ENCODE peak calls at places on chromosome 9, in seven cellular contexts. A is SK-MEL-5, G is T follicular helper cell, Q is ELF-1, X is iris pigment epithelial cell, N is left cardiac atrium, R is Right ventricle myocardium inferior. F is an unnamed sample.

GRCh38 chr9:109242751-109243150 is 75.7 kb upstream of the FRRS1L start:
- DNase-seq in R (no peak), G (no peak), N (no peak), X (no peak), Q (no peak), A (no peak), F (no peak)

GRCh38 chr9:87543251-87543650 is 45.6 kb downstream of the DAPK1 start:
- DNase-seq in X (peak), R (no peak), A (no peak), N (no peak), G (no peak), Q (no peak), F (no peak)

GRCh38 chr9:75889977-75890540 is 414 bp upstream of the PCSK5 start:
- DNase-seq in A (peak), R (no peak), Q (no peak), G (no peak), X (peak), N (peak), F (peak)

GRCh38 chr9:135060461-135061116 is 26.9 kb upstream of the OLFM1 start:
- DNase-seq in X (no peak), N (no peak), R (no peak), A (no peak), G (no peak), Q (no peak), F (no peak)

GRCh38 chr9:125995706-125996105 is 248.5 kb downstream of the PBX3 start:
- DNase-seq in X (no peak), G (no peak), R (no peak), N (no peak), A (no peak), Q (no peak), F (no peak)

GRCh38 chr9:97990259-97990658 is 7.1 kb downstream of the ANP32B start:
- DNase-seq in A (peak), X (peak), R (no peak), Q (peak), G (no peak), N (no peak), F (peak)

GRCh38 chr9:34197756-34198711 is 19.2 kb downstream of the UBAP1 start:
- DNase-seq in X (no peak), A (no peak), Q (peak), G (no peak), R (no peak), N (no peak), F (no peak)

GRCh38 chr9:75712690-75713089 is 177.8 kb upstream of the PCSK5 start:
- DNase-seq in X (peak), N (no peak), A (no peak), Q (no peak), R (no peak), G (no peak), F (no peak)

GRCh38 chr9:88583901-88584596 is 49.1 kb downstream of the NXNL2 start:
- DNase-seq in G (no peak), N (no peak), Q (no peak), X (peak), A (no peak), R (no peak), F (no peak)